ENCODE peak calls at places on chromosome 3, in five cellular contexts. R is uterus; D is CD8-positive, alpha-beta T cell; Z is neuronal stem cell; A is IMR-90. Q is an unnamed sample. For H3K36me3 and H3K4me1, the result is how much of the 10 kb centered on the place peaks cover.

GRCh38 chr3:33543600-33543999 is 103.4 kb upstream of the UBP1 start:
- DNase-seq in A (no peak), D (no peak), Z (no peak), R (no peak), Q (no peak)

GRCh38 chr3:21979706-21980105 is 228.7 kb upstream of the ZNF385D start:
- DNase-seq in A (peak), R (no peak), Z (no peak), D (no peak), Q (no peak)

GRCh38 chr3:52846427-52846983 is 11.7 kb upstream of the MUSTN1 start:
- DNase-seq in R (no peak), A (no peak), D (no peak), Z (no peak), Q (no peak)

GRCh38 chr3:10434144-10434937 is 71.0 kb downstream of the ATP2B2 start:
- DNase-seq in A (no peak), D (no peak), R (no peak), Z (no peak), Q (no peak)

GRCh38 chr3:16916840-16917239 is 32.1 kb downstream of the PLCL2 start:
- DNase-seq in Z (no peak), R (no peak), D (no peak), A (no peak), Q (no peak)

GRCh38 chr3:81483046-81483445 is 278.4 kb downstream of the GBE1 start:
- DNase-seq in D (no peak), A (no peak), R (no peak), Z (no peak), Q (peak)

GRCh38 chr3:118890186-118890585 is 144.5 kb downstream of the IGSF11 start:
- DNase-seq in A (no peak), Z (no peak), R (no peak), D (no peak), Q (no peak)

GRCh38 chr3:32951410-32951811 is at the start of gene CCR4:
- DNase-seq in R (no peak), D (peak), Z (no peak), A (no peak), Q (no peak)

GRCh38 chr3:46293035-46293724 is 50.9 kb downstream of the CCR3 start:
- DNase-seq in Z (no peak), A (no peak), D (no peak), R (no peak), Q (no peak)

GRCh38 chr3:196868297-196868661 is 559 bp downstream of the SENP5 start:
- DNase-seq in Z (peak), D (peak), A (peak), R (no peak), Q (no peak)

GRCh38 chr3:27310693-27311092 is 58.5 kb downstream of the NEK10 start:
- DNase-seq in Z (no peak), A (no peak), R (no peak), D (no peak), Q (no peak)

GRCh38 chr3:8239718-8240698 is 261.6 kb upstream of the LMCD1 start:
- DNase-seq in R (no peak), D (no peak), A (peak), Z (peak), Q (no peak)

GRCh38 chr3:29168686-29169085 is 112.2 kb upstream of the RBMS3 start:
- DNase-seq in R (no peak), D (no peak), Z (no peak), A (no peak), Q (no peak)

GRCh38 chr3:11096266-11097135 is 57.8 kb upstream of the HRH1 start:
- DNase-seq in A (peak), Z (no peak), D (no peak), R (peak), Q (no peak)

GRCh38 chr3:82707035-82707434 is 945.6 kb upstream of the GBE1 start:
- DNase-seq in D (no peak), A (no peak), R (no peak), Z (no peak), Q (no peak)

GRCh38 chr3:193771736-193772135 is 178.7 kb downstream of the OPA1 start:
- DNase-seq in D (no peak), A (no peak), R (no peak), Z (peak), Q (no peak)

GRCh38 chr3:62833538-62833937 is 41.7 kb downstream of the CADPS start:
- DNase-seq in A (no peak), R (no peak), Z (no peak), D (no peak), Q (no peak)

GRCh38 chr3:40985195-40985594 is 214.1 kb upstream of the CTNNB1 start:
- DNase-seq in Z (no peak), A (no peak), R (no peak), D (no peak), Q (no peak)

GRCh38 chr3:53709856-53710674 is 136.2 kb downstream of the CHDH start:
- DNase-seq in D (peak), R (peak), Z (peak), A (peak), Q (peak)

GRCh38 chr3:115401891-115402501 is 221.3 kb upstream of the GAP43 start:
- DNase-seq in D (no peak), Z (no peak), R (no peak), A (peak), Q (no peak)

GRCh38 chr3:38114875-38115644 is 21.9 kb downstream of the ACAA1 start:
- DNase-seq in R (no peak), A (no peak), Z (no peak), D (no peak), Q (no peak)

GRCh38 chr3:170815340-170815739 is 54.7 kb downstream of the RPL22L1 start:
- DNase-seq in A (no peak), D (no peak), R (no peak), Z (no peak), Q (no peak)

GRCh38 chr3:59212128-59212764 is 162.4 kb upstream of the CFAP20DC start:
- DNase-seq in D (no peak), A (peak), Z (peak), R (no peak), Q (no peak)

GRCh38 chr3:34387831-34388564 is 589.6 kb downstream of the PDCD6IP start:
- DNase-seq in D (no peak), A (no peak), R (no peak), Z (no peak), Q (no peak)

GRCh38 chr3:122060044-122060694 is 5.0 kb downstream of the CD86 start:
- DNase-seq in A (no peak), R (no peak), D (no peak), Z (no peak), Q (no peak)

GRCh38 chr3:58638586-58638985 is 28.0 kb downstream of the FAM3D start:
- DNase-seq in D (no peak), R (no peak), Z (no peak), A (no peak), Q (no peak)

GRCh38 chr3:139893963-139894637 is 40.9 kb upstream of the CLSTN2 start:
- DNase-seq in Z (no peak), A (no peak), D (no peak), R (no peak), Q (no peak)

GRCh38 chr3:194367992-194368841 is 1.3 kb downstream of the LRRC15 start:
- DNase-seq in Z (no peak), R (no peak), A (peak), D (no peak), Q (no peak)

GRCh38 chr3:186783731-186784515 is 546 bp downstream of the EIF4A2 start:
- DNase-seq in A (peak), D (peak), Z (peak), R (peak), Q (peak)

GRCh38 chr3:123396171-123397049 is 52.5 kb downstream of the ADCY5 start:
- DNase-seq in D (no peak), A (no peak), R (no peak), Z (no peak), Q (no peak)

GRCh38 chr3:43418601-43419272 is 132.4 kb downstream of the SNRK start:
- DNase-seq in A (peak), D (no peak), Z (no peak), R (no peak), Q (no peak)

GRCh38 chr3:152071924-152072323 is 196.8 kb upstream of the MBNL1 start:
- DNase-seq in A (peak), R (no peak), Z (no peak), D (no peak), Q (no peak)

GRCh38 chr3:157257101-157257500 is 97.2 kb upstream of the CCNL1 start:
- DNase-seq in R (no peak), A (no peak), Z (no peak), D (no peak), Q (no peak)

GRCh38 chr3:77513541-77513940 is 473.6 kb downstream of the ROBO2 start:
- DNase-seq in D (no peak), Z (no peak), A (no peak), R (no peak), Q (no peak)

GRCh38 chr3:119781330-119782198 is at the start of gene NR1I2:
- DNase-seq in A (no peak), Z (no peak), D (no peak), R (no peak), Q (no peak)

DNA sequence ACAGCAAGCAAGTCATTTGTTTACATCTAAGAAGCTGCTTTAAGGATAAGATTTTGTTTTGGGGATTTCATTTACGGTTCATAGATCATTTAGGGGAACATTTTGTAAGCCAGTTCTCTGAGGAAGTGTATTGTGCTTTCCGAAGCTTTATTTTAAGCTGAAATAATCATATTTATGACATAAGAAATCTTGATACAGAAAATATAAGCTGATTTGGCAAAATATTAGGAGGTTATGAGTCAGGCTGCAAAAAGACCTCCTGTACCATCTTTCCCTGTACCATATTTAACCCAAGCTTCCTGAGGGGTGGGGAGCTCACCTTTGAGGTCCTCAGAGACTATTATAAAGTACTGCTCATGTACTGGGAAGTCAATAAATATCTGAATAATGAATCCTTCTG is 8.1 kb upstream of the EIF4E3 start:
- DNase-seq in Z (no peak), R (no peak), A (no peak), D (no peak), Q (no peak)
- H3K36me3 ChIP-seq in Z (under half), R (under half), A (under half), D (under half), Q (under half)

GRCh38 chr3:113745273-113746068 is 578 bp downstream of the NAA50 start:
- DNase-seq in Z (peak), R (peak), D (peak), A (peak), Q (peak)
- H3K4me1 ChIP-seq in Z (under half), R (under half), D (under half), A (under half), Q (half or more)

GRCh38 chr3:31661993-31662392 is 129.3 kb downstream of the STT3B start:
- DNase-seq in D (no peak), R (no peak), Z (no peak), A (no peak), Q (no peak)
- H3K36me3 ChIP-seq in D (under half), R (under half), Z (under half), A (under half), Q (under half)

DNA sequence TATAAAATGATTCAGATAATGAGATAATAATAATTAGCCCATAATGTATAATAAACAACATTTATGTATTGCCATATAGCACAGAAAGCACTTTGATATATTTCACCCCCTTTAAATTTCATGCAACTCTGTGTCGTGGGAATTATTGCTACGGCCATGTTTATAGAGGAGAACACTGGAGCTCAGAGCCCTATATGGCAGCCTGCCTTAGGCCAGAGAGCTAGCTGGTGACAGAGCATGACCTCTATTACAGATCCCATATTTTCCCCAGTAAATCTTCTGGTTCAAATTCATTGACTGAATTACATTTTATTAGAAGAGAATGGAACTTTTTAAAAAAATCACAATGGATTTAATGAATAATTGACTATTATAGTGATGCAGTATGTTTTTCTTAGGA is 25.0 kb downstream of the USP13 start:
- DNase-seq in D (no peak), Z (no peak), R (no peak), A (no peak), Q (peak)
- H3K4me1 ChIP-seq in D (under half), Z (under half), R (under half), A (under half), Q (under half)

GRCh38 chr3:172359231-172359630 is 89.0 kb downstream of the GHSR start:
- DNase-seq in D (no peak), R (no peak), A (no peak), Z (no peak), Q (no peak)
- H3K36me3 ChIP-seq in D (under half), R (under half), A (under half), Z (under half), Q (under half)

GRCh38 chr3:5014431-5014830 is 35.2 kb downstream of the BHLHE40 start:
- DNase-seq in Z (peak), D (no peak), A (no peak), R (no peak), Q (no peak)
- H3K4me1 ChIP-seq in Z (under half), D (under half), A (under half), R (under half), Q (under half)